ENCODE peak calls at places on chromosomes 2 and 18, in nine cellular contexts. I is cardiac muscle cell, D is IMR-90, R is ovary, X is tibial artery, G is psoas muscle, T is heart left ventricle, Y is OCI-LY7, W is ascending aorta. Q is an unnamed sample.

GRCh38 chr2:171592026-171592555 is 69.8 kb downstream of the CYBRD1 start:
- DNase-seq in T (no peak), I (peak; percentile 28), G (no peak), D (no peak), W (no peak), R (no peak), X (no peak), Y (no peak), Q (no peak)

GRCh38 chr2:143686585-143687164 is 557.5 kb downstream of the ARHGAP15 start:
- DNase-seq in D (peak; percentile 43), Y (peak; percentile 41), I (peak; percentile 68), W (no peak), R (no peak), T (no peak), G (no peak), X (no peak), Q (no peak)

GRCh38 chr2:189483571-189484415 is 42.5 kb downstream of the WDR75 start:
- DNase-seq in Y (no peak), R (no peak), X (no peak), D (no peak), W (no peak), T (no peak), G (no peak), I (no peak), Q (no peak)

GRCh38 chr2:12227941-12228608 is 481.6 kb downstream of the LPIN1 start:
- DNase-seq in R (no peak), Y (no peak), X (no peak), W (no peak), G (no peak), I (no peak), D (peak; percentile 81), T (no peak), Q (no peak)

GRCh38 chr2:218021536-218022071 is 18.8 kb upstream of the TNS1 start:
- DNase-seq in X (peak; percentile 63), D (no peak), W (peak; percentile 80), R (peak; percentile 13), T (peak; percentile 77), G (peak; percentile 58), Y (no peak), I (no peak), Q (no peak)

GRCh38 chr2:144372484-144373195 is 147.3 kb downstream of the ZEB2 start:
- DNase-seq in R (peak; percentile 68), W (no peak), Y (no peak), D (no peak), X (no peak), I (peak; percentile 42), T (no peak), G (no peak), Q (no peak)

GRCh38 chr18:9736942-9737813 is 29.1 kb downstream of the RAB31 start:
- DNase-seq in D (peak; percentile 71), G (no peak), Y (no peak), R (no peak), T (no peak), X (no peak), I (no peak), W (no peak), Q (peak; percentile 13)

GRCh38 chr18:77155031-77155430 is 22.4 kb upstream of the MBP start:
- DNase-seq in T (no peak), W (no peak), G (no peak), Y (no peak), D (no peak), X (no peak), I (no peak), R (no peak), Q (no peak)

GRCh38 chr2:24830351-24830750 is 37.1 kb downstream of the CENPO start:
- DNase-seq in R (peak; percentile 12), D (peak; percentile 50), Y (no peak), W (peak; percentile 52), G (no peak), X (no peak), T (no peak), I (peak; percentile 54), Q (no peak)

GRCh38 chr2:189218236-189218635 is 38.7 kb upstream of the COL5A2 start:
- DNase-seq in I (peak; percentile 56), Y (no peak), T (no peak), G (no peak), W (no peak), R (no peak), D (no peak), X (no peak), Q (no peak)

GRCh38 chr18:58403799-58404455 is 225.0 kb downstream of the ALPK2 start:
- DNase-seq in W (peak; percentile 24), D (no peak), Y (no peak), R (no peak), X (no peak), G (no peak), T (no peak), I (no peak), Q (peak; percentile 49)

GRCh38 chr18:3966985-3967856 is 487.9 kb downstream of the DLGAP1 start:
- DNase-seq in G (no peak), D (peak; percentile 40), R (no peak), I (peak; percentile 9), X (no peak), Y (no peak), T (peak; percentile 58), W (peak; percentile 77), Q (no peak)

GRCh38 chr2:238257786-238258700 is 18.2 kb upstream of the HES6 start:
- DNase-seq in R (no peak), T (no peak), Y (no peak), D (no peak), I (no peak), W (no peak), G (no peak), X (no peak), Q (peak; percentile 31)

GRCh38 chr2:168851674-168852320 is 38.4 kb downstream of the SPC25 start:
- DNase-seq in T (no peak), G (peak; percentile 26), W (no peak), I (peak; percentile 83), D (peak; percentile 84), R (peak; percentile 23), X (no peak), Y (no peak), Q (no peak)

GRCh38 chr2:170524828-170525565 is 190.1 kb upstream of the SP5 start:
- DNase-seq in Y (no peak), X (no peak), G (no peak), W (no peak), T (no peak), D (peak; percentile 1), R (no peak), I (peak; percentile 21), Q (no peak)

DNA sequence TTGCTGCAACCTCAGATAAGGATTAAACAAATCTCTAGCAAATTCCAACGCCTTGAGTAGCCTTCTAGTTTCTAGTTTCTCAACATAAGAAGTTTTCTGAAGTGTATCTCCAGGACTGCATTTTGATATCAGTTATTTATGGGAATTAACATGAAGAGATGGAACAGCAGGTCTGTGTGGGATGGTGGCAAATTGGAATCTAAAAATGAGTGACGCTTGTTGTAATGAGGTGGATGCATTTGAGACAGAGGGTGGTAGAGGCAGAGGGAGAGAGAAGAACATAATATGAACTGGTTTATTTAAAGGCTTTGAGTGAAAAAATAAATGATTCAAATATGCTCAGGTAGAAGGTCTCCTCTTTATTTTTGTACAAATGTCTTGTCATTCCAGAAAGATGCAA is 446.8 kb upstream of the GCFC2 start:
- DNase-seq in Y (no peak), X (no peak), G (no peak), W (no peak), R (no peak), I (no peak), D (peak; percentile 4), T (no peak), Q (no peak)
- TF ChIP-seq CTCF in Y (no peak), X (no peak), G (no peak), W (no peak), R (no peak), I (no peak), D (no peak), T (no peak), Q (no peak)

GRCh38 chr2:207239222-207239674 is 73.5 kb upstream of the KLF7 start:
- DNase-seq in Y (no peak), I (peak; percentile 99), T (peak; percentile 49), X (peak; percentile 92), W (peak; percentile 92), G (peak; percentile 70), D (peak; percentile 100), R (peak; percentile 43), Q (no peak)

GRCh38 chr2:207243601-207244000 is 77.9 kb upstream of the KLF7 start:
- DNase-seq in Y (no peak), T (no peak), G (no peak), D (no peak), W (no peak), R (no peak), X (no peak), I (no peak), Q (no peak)

GRCh38 chr2:207240649-207241048 is 74.9 kb upstream of the KLF7 start:
- DNase-seq in T (no peak), D (no peak), G (no peak), X (no peak), R (no peak), Y (no peak), I (no peak), W (no peak), Q (no peak)

GRCh38 chr2:207239754-207240494 is 74.2 kb upstream of the KLF7 start:
- DNase-seq in X (no peak), Y (no peak), I (peak; percentile 70), T (no peak), W (no peak), R (no peak), G (no peak), D (peak; percentile 74), Q (no peak)

DNA sequence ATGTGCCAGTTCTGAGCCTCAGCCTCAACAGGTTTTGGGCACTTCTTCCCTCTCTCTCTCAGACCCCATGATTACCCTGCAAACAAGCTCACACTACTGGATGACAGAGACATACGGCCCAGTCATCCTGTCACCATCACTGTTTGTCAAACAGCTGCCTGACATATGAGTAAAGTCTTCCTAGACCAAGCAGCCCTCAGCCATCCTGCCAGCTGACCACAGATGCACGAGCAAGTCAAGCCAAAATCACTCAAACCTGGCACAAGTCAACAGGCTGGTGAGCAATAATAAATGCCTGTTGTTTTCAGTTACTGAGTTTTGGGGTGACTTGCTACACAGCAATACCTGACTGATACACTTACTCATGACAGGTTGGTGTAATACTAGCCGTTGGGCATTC is 75.5 kb upstream of the KLF7 start:
- DNase-seq in I (no peak), D (peak; percentile 32), R (no peak), W (no peak), T (no peak), X (no peak), Y (no peak), G (no peak), Q (no peak)
- H3K4me3 ChIP-seq in I (no peak overlapping the region), D (no peak overlapping the region), R (no peak overlapping the region), W (no peak overlapping the region), T (no peak overlapping the region), X (no peak overlapping the region), Y (no peak overlapping the region), G (no peak overlapping the region), Q (no peak overlapping the region)

DNA sequence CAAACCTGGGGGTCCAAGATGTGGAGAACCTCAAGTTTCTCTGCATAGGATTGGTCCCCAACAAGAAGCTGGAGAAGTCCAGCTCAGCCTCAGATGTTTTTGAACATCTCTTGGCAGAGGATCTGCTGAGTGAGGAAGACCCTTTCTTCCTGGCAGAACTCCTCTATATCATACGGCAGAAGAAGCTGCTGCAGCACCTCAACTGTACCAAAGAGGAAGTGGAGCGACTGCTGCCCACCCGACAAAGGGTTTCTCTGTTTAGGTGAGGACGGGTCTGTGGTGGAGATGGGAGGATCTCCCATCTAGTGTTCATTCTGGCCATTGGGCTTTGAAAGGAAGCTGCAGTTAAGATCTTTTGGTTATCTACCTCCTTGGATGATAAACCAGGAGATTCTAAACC is 2.9 kb downstream of the CASP10 start:
- DNase-seq in T (no peak), W (no peak), Y (peak; percentile 21), G (no peak), I (no peak), D (no peak), R (no peak), X (no peak), Q (no peak)
- H3K27ac ChIP-seq in T (peak overlapping the region; percentile 75), W (no peak overlapping the region), Y (no peak overlapping the region), G (no peak overlapping the region), I (no peak overlapping the region), D (no peak overlapping the region), R (no peak overlapping the region), X (no peak overlapping the region), Q (no peak overlapping the region)

GRCh38 chr2:27823564-27823963 is 52.0 kb downstream of the MRPL33 start:
- DNase-seq in I (no peak), D (no peak), X (no peak), G (no peak), Y (no peak), R (no peak), T (no peak), W (no peak), Q (no peak)
- TF ChIP-seq CTCF in I (no peak), D (no peak), X (peak; percentile 56), G (peak; percentile 44), Y (no peak), R (no peak), T (peak; percentile 40), W (peak; percentile 44), Q (no peak)

Q was measured in right lobe of liver.